ENCODE peak calls at places on chromosomes 11 and 22, in six cellular contexts. A, U, S, F, X and Q are unnamed samples.

GRCh38 chr22:31917227-31917921 is 27.0 kb upstream of the YWHAH start:
- DNase-seq in A (no peak), U (no peak), S (no peak), F (no peak), X (peak), Q (no peak)

GRCh38 chr22:22201185-22201924 is 43.2 kb upstream of the VPREB1 start:
- DNase-seq in A (no peak), U (peak), S (peak), F (no peak), X (no peak), Q (peak)

GRCh38 chr11:62445314-62445740 is 26.5 kb downstream of the SCGB1A1 start:
- DNase-seq in A (peak), U (no peak), S (no peak), F (no peak), X (no peak), Q (no peak)

GRCh38 chr11:123519055-123519796 is 89.2 kb downstream of the GRAMD1B start:
- DNase-seq in A (peak), U (no peak), S (peak), F (peak), X (peak), Q (no peak)

GRCh38 chr11:6727971-6728890 is 43.5 kb downstream of the OR2AG2 start:
- DNase-seq in A (no peak), U (no peak), S (no peak), F (no peak), X (no peak), Q (no peak)

GRCh38 chr11:77151804-77152513 is 23.9 kb downstream of the MYO7A start:
- DNase-seq in A (no peak), U (peak), S (peak), F (no peak), X (no peak), Q (no peak)

GRCh38 chr11:2015044-2015443 is 17.4 kb upstream of the H19 start:
- DNase-seq in A (no peak), U (no peak), S (no peak), F (no peak), X (no peak), Q (no peak)

GRCh38 chr22:19495562-19496323 is 16.0 kb downstream of the CDC45 start:
- DNase-seq in A (no peak), U (no peak), S (no peak), F (peak), X (no peak), Q (no peak)

GRCh38 chr11:114019574-114019973 is 39.9 kb upstream of the ZBTB16 start:
- DNase-seq in A (no peak), U (no peak), S (no peak), F (no peak), X (no peak), Q (no peak)

GRCh38 chr11:114190630-114191029 is 105.6 kb upstream of the NNMT start:
- DNase-seq in A (no peak), U (no peak), S (no peak), F (no peak), X (no peak), Q (no peak)

GRCh38 chr11:128361451-128362020 is 225.8 kb downstream of the ETS1 start:
- DNase-seq in A (peak), U (no peak), S (peak), F (peak), X (no peak), Q (no peak)

GRCh38 chr11:47413908-47414684 is 5.7 kb downstream of the SLC39A13 start:
- DNase-seq in A (peak), U (no peak), S (peak), F (peak), X (no peak), Q (peak)

GRCh38 chr11:66048525-66049313 is at the start of gene GAL3ST3:
- DNase-seq in A (peak), U (no peak), S (no peak), F (no peak), X (peak), Q (no peak)

GRCh38 chr22:48858121-48858520 is 969.6 kb downstream of the BRD1 start:
- DNase-seq in A (no peak), U (no peak), S (no peak), F (no peak), X (no peak), Q (no peak)

GRCh38 chr11:2898366-2899079 is 12.9 kb upstream of the CDKN1C start:
- DNase-seq in A (peak), U (peak), S (peak), F (peak), X (no peak), Q (no peak)

GRCh38 chr11:86484164-86484794 is 109.6 kb downstream of the CCDC81 start:
- DNase-seq in A (peak), U (no peak), S (peak), F (peak), X (no peak), Q (peak)

GRCh38 chr22:45268167-45268957 is 16.4 kb upstream of the UPK3A start:
- DNase-seq in A (peak), U (no peak), S (no peak), F (no peak), X (peak), Q (peak)

GRCh38 chr11:27524155-27524554 is 17.6 kb upstream of the LIN7C start:
- DNase-seq in A (peak), U (no peak), S (peak), F (peak), X (no peak), Q (peak)

GRCh38 chr11:70210051-70210501 is 7.0 kb downstream of the FADD start:
- DNase-seq in A (peak), U (no peak), S (peak), F (peak), X (no peak), Q (no peak)

GRCh38 chr22:21001601-21002325 is at the start of gene THAP7:
- DNase-seq in A (peak), U (peak), S (peak), F (peak), X (peak), Q (peak)

GRCh38 chr11:74138021-74138420 is 32.8 kb downstream of the C2CD3 start:
- DNase-seq in A (peak), U (no peak), S (no peak), F (no peak), X (no peak), Q (no peak)

GRCh38 chr11:46808804-46809431 is 37.2 kb downstream of the CKAP5 start:
- DNase-seq in A (peak), U (no peak), S (no peak), F (peak), X (no peak), Q (no peak)

GRCh38 chr11:35619754-35620640 is 1.7 kb downstream of the FJX1 start:
- DNase-seq in A (peak), U (no peak), S (peak), F (peak), X (peak), Q (peak)

GRCh38 chr11:35274909-35275807 is 136.2 kb downstream of the CD44 start:
- DNase-seq in A (peak), U (no peak), S (peak), F (no peak), X (peak), Q (no peak)

GRCh38 chr11:71459767-71460320 is 6.8 kb downstream of the NADSYN1 start:
- DNase-seq in A (no peak), U (no peak), S (no peak), F (no peak), X (no peak), Q (no peak)

GRCh38 chr11:24622262-24622661 is 125.4 kb downstream of the LUZP2 start:
- DNase-seq in A (no peak), U (no peak), S (no peak), F (no peak), X (no peak), Q (no peak)

GRCh38 chr22:39492186-39492585 is 9.9 kb upstream of the MIEF1 start:
- DNase-seq in A (no peak), U (no peak), S (no peak), F (no peak), X (no peak), Q (no peak)

GRCh38 chr11:115325523-115325922 is 178.7 kb downstream of the CADM1 start:
- DNase-seq in A (no peak), U (no peak), S (no peak), F (no peak), X (no peak), Q (no peak)

GRCh38 chr22:42437488-42438292 is 5.5 kb upstream of the NFAM1 start:
- DNase-seq in A (peak), U (peak), S (peak), F (peak), X (peak), Q (peak)

GRCh38 chr22:44365196-44365802 is 52.5 kb upstream of the SHISAL1 start:
- DNase-seq in A (no peak), U (no peak), S (no peak), F (no peak), X (no peak), Q (no peak)

GRCh38 chr22:36998620-36999351 is 20.5 kb downstream of the TST start:
- DNase-seq in A (no peak), U (no peak), S (peak), F (no peak), X (no peak), Q (no peak)